ENCODE peak calls at places on chromosomes 6 and 20, in seven cellular contexts. L is GM23248, B is mesenchymal stem cell, J is neural progenitor cell, I is IMR-90, F is GM12878, V is endodermal cell. G is an unnamed sample.
A peak's percentile ranks its signal among the peaks of the same experiment; 100 is the strongest.

GRCh38 chr6:257031-257725 is 35.1 kb upstream of the DUSP22 start:
- DNase-seq in L (peak; percentile 64), B (peak; percentile 15), J (no peak), I (peak; percentile 6), F (no peak), V (no peak), G (no peak)

GRCh38 chr6:95819939-95820338 is 195.8 kb upstream of the FUT9 start:
- DNase-seq in L (no peak), B (no peak), J (no peak), I (no peak), F (no peak), V (peak; percentile 77), G (no peak)

GRCh38 chr20:49318430-49319203 is 40.8 kb upstream of the ZNFX1 start:
- DNase-seq in L (peak; percentile 23), B (no peak), J (peak; percentile 57), I (no peak), F (no peak), V (peak; percentile 76), G (no peak)

GRCh38 chr20:58870293-58871014 is 17.9 kb downstream of the GNAS start:
- DNase-seq in L (peak; percentile 71), B (peak; percentile 57), J (peak; percentile 82), I (peak; percentile 47), F (no peak), V (peak; percentile 92), G (no peak)

GRCh38 chr6:14682821-14683220 is 563.0 kb upstream of the JARID2 start:
- DNase-seq in L (peak; percentile 66), B (peak; percentile 73), J (no peak), I (peak; percentile 83), F (no peak), V (no peak), G (peak; percentile 85)

GRCh38 chr20:4383966-4384365 is 337.7 kb upstream of the PRND start:
- DNase-seq in L (peak; percentile 73), B (no peak), J (no peak), I (no peak), F (no peak), V (no peak), G (peak; percentile 56)

GRCh38 chr6:100346203-100346602 is 118.5 kb downstream of the SIM1 start:
- DNase-seq in L (peak; percentile 26), B (no peak), J (no peak), I (peak; percentile 28), F (no peak), V (no peak), G (peak; percentile 57)

GRCh38 chr6:36953931-36954261 is 642 bp upstream of the PI16 start:
- DNase-seq in L (no peak), B (no peak), J (no peak), I (no peak), F (no peak), V (peak; percentile 35), G (no peak)

GRCh38 chr6:145110109-145110508 is 625.2 kb downstream of the EPM2A start:
- DNase-seq in L (no peak), B (no peak), J (no peak), I (no peak), F (no peak), V (no peak), G (no peak)

GRCh38 chr6:143187173-143187908 is 126.7 kb downstream of the AIG1 start:
- DNase-seq in L (peak; percentile 95), B (peak; percentile 66), J (no peak), I (peak; percentile 74), F (no peak), V (no peak), G (peak; percentile 92)

GRCh38 chr6:4402477-4402976 is 267.2 kb upstream of the ECI2 start:
- DNase-seq in L (peak; percentile 93), B (peak; percentile 82), J (no peak), I (peak; percentile 89), F (no peak), V (no peak), G (peak; percentile 86)

GRCh38 chr20:54251093-54251492 is 43.2 kb downstream of the PFDN4 start:
- DNase-seq in L (no peak), B (no peak), J (no peak), I (no peak), F (no peak), V (no peak), G (no peak)

GRCh38 chr6:37954791-37955190 is 135.3 kb downstream of the ZFAND3 start:
- DNase-seq in L (no peak), B (no peak), J (no peak), I (no peak), F (no peak), V (no peak), G (no peak)

GRCh38 chr6:41161851-41162552 is 914 bp downstream of the TREM2 start:
- DNase-seq in L (no peak), B (no peak), J (no peak), I (no peak), F (no peak), V (no peak), G (no peak)

GRCh38 chr6:148177589-148178233 is 164.9 kb upstream of the SASH1 start:
- DNase-seq in L (peak; percentile 73), B (peak; percentile 55), J (peak; percentile 58), I (peak; percentile 68), F (no peak), V (peak; percentile 90), G (no peak)

GRCh38 chr6:54892831-54893230 is 46.3 kb downstream of the FAM83B start:
- DNase-seq in L (peak; percentile 69), B (peak; percentile 63), J (peak; percentile 4), I (peak; percentile 96), F (no peak), V (no peak), G (peak; percentile 71)

DNA sequence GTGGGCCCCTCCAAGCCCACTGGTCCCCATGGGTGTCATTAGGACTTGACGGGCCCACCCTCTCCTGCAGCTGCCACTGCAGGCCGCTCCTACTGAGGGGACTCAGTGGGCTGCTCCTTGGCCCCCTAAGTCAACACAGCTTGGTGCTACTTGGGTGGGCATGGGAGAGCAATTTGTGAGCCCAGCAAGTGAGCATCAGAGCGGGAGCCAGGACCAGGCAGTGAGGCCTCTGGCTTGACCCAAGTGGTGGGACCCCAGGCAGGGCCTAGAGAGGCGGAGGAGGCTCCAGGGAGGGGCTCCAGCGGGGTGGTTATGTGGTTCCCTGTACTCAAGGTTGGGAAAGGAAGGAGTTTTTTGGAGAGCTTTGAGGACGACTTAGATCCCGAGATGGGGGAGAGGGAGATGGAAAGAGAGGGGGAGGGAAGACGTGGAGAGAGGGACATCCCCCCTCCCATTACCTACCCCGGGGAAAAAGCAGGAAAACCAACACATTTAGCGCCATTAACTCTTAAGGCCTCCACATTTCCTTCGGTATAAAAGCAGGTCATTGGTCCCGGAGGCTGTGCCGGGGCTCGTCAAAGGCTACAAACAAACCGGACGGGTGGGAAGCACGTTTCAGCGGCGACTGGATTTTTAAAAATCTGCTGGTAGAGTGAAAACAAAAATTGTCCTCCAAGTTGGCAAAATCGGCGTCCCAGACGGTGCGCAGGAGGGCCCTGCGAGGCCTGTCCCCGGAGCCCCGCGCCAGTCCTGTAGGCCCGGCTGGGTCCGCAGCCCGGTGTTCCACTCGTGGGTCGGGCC is 8.8 kb downstream of the FOXC1 start:
- DNase-seq in L (no peak), B (no peak), J (peak; percentile 35), I (no peak), F (no peak), V (peak; percentile 54), G (no peak)
- H3K9ac ChIP-seq in L (no peak overlapping the region), B (no peak overlapping the region), J (no peak overlapping the region), I (no peak overlapping the region), F (no peak overlapping the region), V (no peak overlapping the region), G (no peak overlapping the region)

DNA sequence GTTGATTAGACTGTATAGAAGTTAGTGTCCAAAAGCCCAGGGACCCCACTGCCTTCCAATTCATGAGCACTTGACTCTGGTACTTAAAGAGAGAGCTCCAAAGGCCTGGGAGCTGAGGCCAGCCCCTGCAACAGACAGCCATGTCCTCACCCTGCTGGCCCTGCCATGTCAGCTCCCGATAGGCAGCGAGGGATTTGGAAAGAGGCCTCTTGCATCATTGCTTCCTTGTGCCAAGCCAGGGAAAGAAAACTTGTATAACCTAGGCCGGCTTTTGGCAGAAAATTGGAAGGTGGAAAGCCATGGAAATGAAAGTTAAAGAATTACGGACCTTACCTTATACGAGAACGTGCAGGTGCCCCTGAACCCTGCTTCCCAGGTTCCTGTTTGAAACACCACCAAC is 8.4 kb upstream of the PCK1 start:
- DNase-seq in L (no peak), B (no peak), J (no peak), I (no peak), F (no peak), V (no peak), G (no peak)
- H3K9ac ChIP-seq in L (no peak overlapping the region), B (no peak overlapping the region), J (no peak overlapping the region), I (no peak overlapping the region), F (no peak overlapping the region), V (no peak overlapping the region), G (no peak overlapping the region)

DNA sequence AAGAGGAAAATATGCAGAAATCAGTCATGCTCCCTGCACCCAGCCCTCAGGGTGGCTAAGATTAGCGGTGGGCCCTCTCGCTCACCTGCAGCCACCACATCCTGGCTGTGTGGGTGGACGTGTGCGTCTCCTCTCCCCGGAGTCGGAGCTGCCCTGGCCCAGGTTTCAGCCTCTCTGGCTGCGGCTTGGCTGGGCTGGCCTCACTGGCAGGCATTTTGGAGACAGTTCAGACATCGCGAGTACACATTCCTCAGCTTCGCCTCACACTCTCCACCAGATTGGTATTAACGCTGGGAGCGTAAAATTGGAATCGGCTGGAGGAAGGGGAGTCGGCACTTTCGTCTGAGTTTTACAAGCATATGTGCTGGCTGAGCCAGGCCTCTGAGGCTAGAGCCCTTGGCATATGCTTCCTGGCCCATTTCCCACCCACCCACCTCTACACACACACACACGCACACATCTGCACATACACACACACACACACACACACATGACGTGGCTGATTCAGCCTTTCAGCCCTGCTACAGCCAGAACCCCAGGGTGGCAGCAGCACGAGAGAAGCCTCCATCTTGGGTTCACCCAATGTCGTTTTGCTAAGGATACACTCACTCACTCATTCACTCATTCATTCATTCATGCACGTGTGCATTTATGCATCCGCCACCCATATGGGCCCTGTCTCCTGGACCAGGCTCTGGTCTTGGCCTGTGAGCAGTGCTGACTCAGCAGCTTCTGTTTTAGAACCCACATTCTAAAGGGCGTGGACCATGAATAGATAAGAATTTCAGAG is 42.9 kb downstream of the BCAS4 start:
- DNase-seq in L (peak; percentile 93), B (no peak), J (no peak), I (peak; percentile 83), F (no peak), V (no peak), G (peak; percentile 94)
- H3K9ac ChIP-seq in L (peak overlapping the region; percentile 63), B (peak overlapping the region; percentile 63), J (no peak overlapping the region), I (no peak overlapping the region), F (peak overlapping the region; percentile 32), V (no peak overlapping the region), G (peak overlapping the region; percentile 11)

GRCh38 chr6:169700296-169700695 is 1.5 kb downstream of the WDR27 start:
- DNase-seq in L (peak; percentile 43), B (peak; percentile 62), J (no peak), I (peak; percentile 29), F (no peak), V (no peak), G (peak; percentile 57)
- H3K9ac ChIP-seq in L (peak overlapping the region; percentile 96), B (peak overlapping the region; percentile 95), J (no peak overlapping the region), I (peak overlapping the region; percentile 1), F (no peak overlapping the region), V (peak overlapping the region; percentile 24), G (peak overlapping the region; percentile 28)